ENCODE peak calls at places on chromosomes 13 and 19, in four cellular contexts. R is PC-3, Y is fibroblast of lung, I is GM23338. H is an unnamed sample.
A peak's percentile ranks its signal among the peaks of the same experiment; 100 is the strongest.

GRCh38 chr13:110333837-110334236 is 26.8 kb downstream of the COL4A2 start:
- DNase-seq in I (no peak), R (no peak), Y (no peak), H (no peak)

GRCh38 chr13:20610006-20610405 is 43.0 kb downstream of the IFT88 start:
- DNase-seq in Y (no peak), R (no peak), I (peak; percentile 3), H (no peak)

GRCh38 chr19:17703823-17704463 is 15.3 kb upstream of the MAP1S start:
- DNase-seq in Y (peak; percentile 43), I (peak; percentile 92), R (peak; percentile 52), H (peak; percentile 75)

GRCh38 chr19:42177686-42178019 is 39.8 kb downstream of the DEDD2 start:
- DNase-seq in R (no peak), I (no peak), Y (no peak), H (no peak)

GRCh38 chr13:79995334-79995733 is 345.6 kb downstream of the SPRY2 start:
- DNase-seq in I (no peak), Y (peak; percentile 95), R (peak; percentile 52), H (no peak)

GRCh38 chr19:49716154-49716553 is 25.2 kb downstream of the CPT1C start:
- DNase-seq in I (no peak), Y (no peak), R (no peak), H (no peak)

GRCh38 chr13:40796649-40797048 is 7.2 kb downstream of the SLC25A15 start:
- DNase-seq in I (no peak), Y (no peak), R (no peak), H (no peak)

GRCh38 chr19:51259348-51260245 is 8.7 kb downstream of the SIGLECL1 start:
- DNase-seq in Y (no peak), I (peak; percentile 72), R (peak; percentile 78), H (peak; percentile 37)

GRCh38 chr13:35475960-35476943 is at the start of gene MAB21L1:
- DNase-seq in Y (peak; percentile 63), R (no peak), I (peak; percentile 49), H (no peak)

DNA sequence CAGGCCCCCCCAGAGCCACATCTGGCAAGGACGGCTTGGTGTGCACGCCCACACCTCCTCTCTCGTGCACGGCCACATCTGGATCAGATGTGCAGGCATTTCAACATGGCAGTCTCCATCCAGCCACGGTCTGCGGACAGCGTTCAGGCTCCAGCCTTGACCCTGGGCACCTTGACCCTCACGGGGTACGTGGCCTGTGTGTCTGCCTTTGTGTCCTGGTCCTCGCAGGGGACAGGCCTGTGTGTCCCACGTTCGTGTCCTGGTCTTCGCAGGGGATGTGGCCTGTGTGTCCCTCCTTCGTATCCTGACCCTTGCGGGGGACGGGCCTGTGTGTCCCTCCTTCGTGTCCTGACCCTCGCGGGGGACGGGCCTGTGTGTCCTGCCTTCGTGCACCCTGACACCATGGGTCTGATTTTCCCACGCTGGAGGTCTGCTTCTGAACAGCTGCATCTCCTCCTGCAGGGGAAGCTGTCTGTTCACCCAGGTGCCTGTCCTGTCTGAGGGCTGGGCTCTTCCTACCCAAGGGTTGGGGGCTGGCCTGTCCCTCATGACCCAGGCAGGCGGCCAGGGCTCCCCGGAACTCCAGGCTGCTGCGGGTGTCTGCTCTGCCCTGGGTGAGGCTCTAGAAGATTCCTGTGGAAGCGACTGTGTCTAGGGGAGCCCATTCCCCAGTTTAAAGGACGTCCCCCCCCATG is 25.3 kb downstream of the RASA3 start:
- DNase-seq in Y (no peak), I (no peak), R (no peak), H (no peak)
- H3K79me2 ChIP-seq in Y (peaks cover 90% of the 10 kb centered on the region), I (peaks cover 68% of the 10 kb centered on the region), R (no peaks in the 10 kb centered on the region), H (no peaks in the 10 kb centered on the region)

GRCh38 chr19:3977242-3978143 is 6.6 kb upstream of the DAPK3 start:
- DNase-seq in R (no peak), Y (no peak), I (peak; percentile 53), H (no peak)

GRCh38 chr19:3979674-3980352 is 5.5 kb downstream of the EEF2 start:
- DNase-seq in I (no peak), Y (no peak), R (no peak), H (no peak)

GRCh38 chr19:3979289-3979673 is 6.0 kb downstream of the EEF2 start:
- DNase-seq in R (no peak), Y (no peak), I (no peak), H (no peak)

GRCh38 chr19:3976495-3977241 is 5.8 kb upstream of the DAPK3 start:
- DNase-seq in Y (peak; percentile 31), I (peak; percentile 7), R (no peak), H (no peak)

DNA sequence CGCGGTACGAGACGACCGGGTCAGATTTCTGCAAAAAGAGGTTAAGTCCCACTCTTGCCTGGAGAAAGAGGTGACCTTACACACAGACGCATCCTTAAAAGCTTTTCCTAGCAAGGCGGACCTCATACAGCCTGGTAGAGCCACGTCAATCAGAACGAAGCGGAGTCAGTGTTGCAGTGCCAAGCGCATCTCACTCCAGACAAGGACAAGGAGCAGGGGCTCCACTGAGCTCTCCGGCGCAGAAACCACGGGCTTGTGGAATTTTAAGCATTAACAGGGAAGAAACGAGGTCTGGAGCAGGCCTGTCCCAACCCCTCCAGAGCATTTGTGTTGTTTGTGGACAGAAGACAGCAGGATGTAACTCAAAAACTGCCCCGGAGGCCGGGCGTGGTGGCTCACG is 7.1 kb downstream of the EEF2 start:
- DNase-seq in I (no peak), R (no peak), Y (no peak), H (no peak)
- H3K79me2 ChIP-seq in I (peaks cover 55% of the 10 kb centered on the region), R (peaks cover 48% of the 10 kb centered on the region), Y (peaks cover 73% of the 10 kb centered on the region), H (peaks cover 42% of the 10 kb centered on the region)

GRCh38 chr19:30722801-30723200 is 350.6 kb downstream of the ZNF536 start:
- DNase-seq in R (no peak), I (no peak), Y (no peak), H (no peak)
- H3K79me2 ChIP-seq in R (no peaks in the 10 kb centered on the region), I (no peaks in the 10 kb centered on the region), Y (no peaks in the 10 kb centered on the region), H (no peaks in the 10 kb centered on the region)

DNA sequence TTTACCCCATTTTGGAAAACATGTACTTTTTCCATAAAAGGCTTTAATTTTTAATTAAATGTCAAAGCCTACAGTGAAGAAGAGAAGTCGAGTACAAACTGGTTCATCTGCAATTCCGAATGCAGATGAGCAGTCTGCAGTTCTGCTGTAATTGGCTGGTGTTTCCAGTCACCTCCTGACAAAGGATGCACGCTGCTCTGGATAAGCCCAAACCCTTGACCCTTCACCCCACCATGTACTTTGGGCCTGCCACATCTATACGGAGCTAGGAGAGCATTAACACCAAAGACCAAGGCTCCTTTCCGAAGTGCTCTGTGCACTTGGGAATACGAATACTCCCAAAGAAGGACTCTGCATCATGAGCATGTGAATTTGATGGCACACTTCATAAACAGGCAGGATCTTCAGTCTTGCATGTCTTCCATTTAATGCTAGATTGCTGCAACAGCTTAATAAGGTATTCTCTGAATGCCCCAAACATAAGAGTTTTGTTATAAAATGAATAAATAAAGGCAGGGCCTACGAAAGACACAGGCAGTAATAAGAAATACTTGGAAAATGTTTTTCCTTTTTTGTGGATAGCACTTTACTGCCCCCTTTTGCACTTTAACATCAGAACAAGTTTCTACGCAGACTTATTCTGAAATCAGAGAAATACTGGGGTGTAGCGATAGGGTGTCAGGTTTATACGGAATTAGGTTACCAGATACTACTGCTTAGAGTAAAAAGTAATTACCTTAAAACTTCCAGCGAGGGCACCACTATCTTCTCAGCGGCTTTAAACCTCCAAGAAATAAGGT is 15.1 kb downstream of the EFNB2 start:
- DNase-seq in R (peak; percentile 16), I (peak; percentile 43), Y (no peak), H (no peak)
- H3K79me2 ChIP-seq in R (peaks cover 98% of the 10 kb centered on the region), I (peaks cover 96% of the 10 kb centered on the region), Y (peaks cover 32% of the 10 kb centered on the region), H (no peaks in the 10 kb centered on the region)